ENCODE peak calls at places on chromosome 7, in six cellular contexts. Z, H, P, U, E and C are unnamed samples.

GRCh38 chr7:25553580-25554274 is 325.4 kb upstream of the NPVF start:
- DNase-seq in Z (no peak), H (no peak), U (no peak), E (no peak), P (no peak), C (no peak)

GRCh38 chr7:148590533-148590932 is at the start of gene C7orf33:
- DNase-seq in U (no peak), H (no peak), Z (no peak), P (no peak), E (peak), C (no peak)

GRCh38 chr7:129748710-129749109 is 137.2 kb downstream of the NRF1 start:
- DNase-seq in Z (peak), P (no peak), H (no peak), U (no peak), E (no peak), C (no peak)

GRCh38 chr7:22350466-22351328 is 6.3 kb downstream of the RAPGEF5 start:
- DNase-seq in U (peak), P (no peak), Z (peak), E (peak), H (peak), C (no peak)

GRCh38 chr7:7702826-7703225 is 15.6 kb downstream of the RPA3 start:
- DNase-seq in E (peak), H (no peak), U (no peak), Z (peak), P (no peak), C (no peak)

GRCh38 chr7:43554423-43554822 is 28.5 kb upstream of the STK17A start:
- DNase-seq in H (no peak), Z (no peak), E (no peak), U (no peak), P (no peak), C (no peak)

GRCh38 chr7:112500619-112501018 is 19.8 kb downstream of the LSMEM1 start:
- DNase-seq in E (no peak), U (peak), H (no peak), Z (no peak), P (no peak), C (no peak)

GRCh38 chr7:95596183-95597135 is at the start of gene PDK4:
- DNase-seq in H (peak), E (peak), U (peak), Z (peak), P (peak), C (peak)

GRCh38 chr7:39407139-39407538 is 159.1 kb upstream of the YAE1 start:
- DNase-seq in P (no peak), E (peak), H (no peak), U (no peak), Z (no peak), C (no peak)

GRCh38 chr7:132897093-132897492 is 184.8 kb downstream of the CHCHD3 start:
- DNase-seq in Z (no peak), P (no peak), E (no peak), U (no peak), H (no peak), C (no peak)

GRCh38 chr7:43942997-43943701 is 16.9 kb downstream of the UBE2D4 start:
- DNase-seq in Z (no peak), P (no peak), E (no peak), H (no peak), U (peak), C (no peak)

GRCh38 chr7:44279286-44279685 is 46.1 kb downstream of the CAMK2B start:
- DNase-seq in U (no peak), Z (no peak), P (no peak), H (no peak), E (no peak), C (no peak)

GRCh38 chr7:26153246-26153822 is 1.3 kb downstream of the NFE2L3 start:
- DNase-seq in P (no peak), E (peak), H (no peak), Z (no peak), U (peak), C (no peak)

GRCh38 chr7:102849079-102849478 is 63.7 kb upstream of the LRRC17 start:
- DNase-seq in H (no peak), Z (no peak), E (no peak), P (no peak), U (no peak), C (no peak)

GRCh38 chr7:112161253-112162160 is 44.7 kb downstream of the DOCK4 start:
- DNase-seq in E (peak), P (no peak), H (no peak), Z (no peak), U (no peak), C (no peak)

GRCh38 chr7:122394512-122394911 is 90.0 kb upstream of the FEZF1 start:
- DNase-seq in Z (no peak), H (no peak), P (no peak), U (no peak), E (no peak), C (no peak)

GRCh38 chr7:1586827-1587705 is 17.2 kb upstream of the PSMG3 start:
- DNase-seq in P (no peak), U (no peak), E (peak), H (no peak), Z (no peak), C (no peak)